ENCODE peak calls at places on chromosomes 12 and 14, in six cellular contexts. J is SK-N-SH, Q is BJ, T is IMR-90, R is stomach, N is tibial artery. F is an unnamed sample.

GRCh38 chr12:94678396-94678795 is 28.0 kb upstream of the TMCC3 start:
- DNase-seq in R (no peak), Q (no peak), T (no peak), J (no peak), N (no peak), F (no peak)

GRCh38 chr14:105519946-105520698 is 6.3 kb upstream of the TMEM121 start:
- DNase-seq in T (no peak), N (no peak), R (no peak), J (no peak), Q (no peak), F (no peak)

GRCh38 chr14:59358105-59358504 is 107.1 kb downstream of the GPR135 start:
- DNase-seq in J (peak; percentile 10), R (no peak), N (peak; percentile 73), T (peak; percentile 67), Q (peak; percentile 87), F (peak; percentile 86)

GRCh38 chr12:39003541-39004160 is 98.3 kb upstream of the CPNE8 start:
- DNase-seq in N (no peak), T (no peak), J (no peak), Q (no peak), R (no peak), F (no peak)

GRCh38 chr14:63039800-63040380 is 5.4 kb downstream of the KCNH5 start:
- DNase-seq in T (peak; percentile 84), R (no peak), Q (peak; percentile 1), J (peak; percentile 35), N (no peak), F (peak; percentile 84)

GRCh38 chr12:116426391-116427136 is 132.6 kb upstream of the MAP1LC3B2 start:
- DNase-seq in J (peak; percentile 35), Q (peak; percentile 94), R (no peak), T (peak; percentile 98), N (peak; percentile 88), F (peak; percentile 98)

GRCh38 chr14:85060116-85060515 is 469.8 kb upstream of the FLRT2 start:
- DNase-seq in Q (no peak), R (no peak), T (no peak), J (no peak), N (no peak), F (peak; percentile 38)

GRCh38 chr12:25884920-25885234 is 73.6 kb upstream of the RASSF8 start:
- DNase-seq in Q (no peak), N (no peak), J (no peak), T (no peak), R (no peak), F (no peak)

GRCh38 chr14:71103662-71104484 is 196.6 kb downstream of the PCNX1 start:
- DNase-seq in R (no peak), N (no peak), T (peak; percentile 80), J (peak; percentile 46), Q (no peak), F (peak; percentile 86)

GRCh38 chr14:101715209-101716076 is 46.1 kb upstream of the PPP2R5C start:
- DNase-seq in J (no peak), N (peak; percentile 34), T (no peak), R (peak; percentile 22), Q (no peak), F (no peak)

GRCh38 chr14:88559852-88560251 is 3.0 kb upstream of the ZC3H14 start:
- DNase-seq in T (peak; percentile 72), J (peak; percentile 41), N (no peak), R (no peak), Q (no peak), F (peak; percentile 69)

GRCh38 chr14:21405097-21405496 is 21.3 kb upstream of the SUPT16H start:
- DNase-seq in T (no peak), R (no peak), Q (no peak), J (no peak), N (no peak), F (peak; percentile 68)

GRCh38 chr12:102356690-102357089 is 123.7 kb downstream of the IGF1 start:
- DNase-seq in Q (no peak), N (no peak), R (no peak), J (no peak), T (no peak), F (no peak)

GRCh38 chr12:118345355-118345754 is 27.4 kb downstream of the TAOK3 start:
- DNase-seq in T (no peak), N (no peak), Q (no peak), J (no peak), R (no peak), F (no peak)

GRCh38 chr14:61329478-61330051 is 8.2 kb downstream of the PRKCH start:
- DNase-seq in J (no peak), R (no peak), N (no peak), Q (no peak), T (no peak), F (no peak)

GRCh38 chr12:115942346-115942745 is 335.1 kb downstream of the MED13L start:
- DNase-seq in T (no peak), J (no peak), Q (no peak), R (no peak), N (no peak), F (no peak)

GRCh38 chr12:116403546-116403945 is 126.1 kb upstream of the MED13L start:
- DNase-seq in J (no peak), T (no peak), Q (no peak), N (no peak), R (no peak), F (no peak)

GRCh38 chr14:69097974-69098373 is 54.9 kb downstream of the DCAF5 start:
- DNase-seq in Q (no peak), R (no peak), T (no peak), J (no peak), N (no peak), F (no peak)

GRCh38 chr12:124651508-124652273 is 84.3 kb upstream of the NCOR2 start:
- DNase-seq in Q (no peak), R (no peak), T (no peak), N (no peak), J (peak; percentile 67), F (no peak)

GRCh38 chr12:1851126-1851791 is 30.9 kb downstream of the LRTM2 start:
- DNase-seq in N (no peak), R (no peak), J (no peak), Q (peak; percentile 15), T (peak; percentile 56), F (peak; percentile 67)

GRCh38 chr14:54681819-54682261 is 114.9 kb downstream of the SAMD4A start:
- DNase-seq in N (no peak), Q (no peak), J (peak; percentile 55), T (peak; percentile 93), R (no peak), F (peak; percentile 34)

GRCh38 chr14:91780452-91780851 is 48.6 kb upstream of the CATSPERB start:
- DNase-seq in Q (no peak), R (no peak), T (no peak), N (no peak), J (no peak), F (no peak)

GRCh38 chr12:49557917-49558215 is 10.1 kb downstream of the MCRS1 start:
- DNase-seq in T (no peak), N (no peak), J (no peak), Q (no peak), R (no peak), F (no peak)

GRCh38 chr12:105025890-105026289 is 39.8 kb downstream of the NOPCHAP1 start:
- DNase-seq in N (peak; percentile 88), T (peak; percentile 79), Q (peak; percentile 66), R (peak; percentile 60), J (no peak), F (peak; percentile 62)

GRCh38 chr14:76280221-76280620 is 95.7 kb upstream of the ESRRB start:
- DNase-seq in N (peak; percentile 19), Q (no peak), R (no peak), J (no peak), T (no peak), F (no peak)

GRCh38 chr12:5348491-5348890 is 83.4 kb upstream of the NTF3 start:
- DNase-seq in R (no peak), Q (no peak), T (no peak), J (peak; percentile 12), N (no peak), F (no peak)

GRCh38 chr12:101884174-101884573 is 6.8 kb downstream of the DRAM1 start:
- DNase-seq in R (no peak), T (no peak), Q (no peak), N (no peak), J (no peak), F (no peak)

GRCh38 chr14:101705733-101706508 is 55.6 kb upstream of the PPP2R5C start:
- DNase-seq in J (no peak), R (peak; percentile 57), T (no peak), Q (no peak), N (peak; percentile 76), F (peak; percentile 50)

GRCh38 chr14:70828188-70828587 is 18.9 kb upstream of the MAP3K9 start:
- DNase-seq in J (no peak), T (no peak), Q (no peak), R (no peak), N (no peak), F (no peak)

GRCh38 chr12:127230843-127231260 is 1036.1 kb upstream of the TMEM132C start:
- DNase-seq in J (no peak), N (no peak), T (peak; percentile 94), R (no peak), Q (peak; percentile 87), F (peak; percentile 90)

GRCh38 chr12:12735301-12735700 is 18.1 kb downstream of the CDKN1B start:
- DNase-seq in T (no peak), Q (peak; percentile 51), R (no peak), N (no peak), J (no peak), F (no peak)

GRCh38 chr14:77043177-77043983 is 14.9 kb upstream of the IRF2BPL start:
- DNase-seq in T (peak; percentile 91), N (no peak), J (no peak), Q (peak; percentile 90), R (no peak), F (peak; percentile 97)

GRCh38 chr14:91911474-91912032 is 35.9 kb downstream of the FBLN5 start:
- DNase-seq in Q (no peak), J (peak; percentile 42), T (peak; percentile 33), R (peak; percentile 43), N (no peak), F (peak; percentile 70)

DNA sequence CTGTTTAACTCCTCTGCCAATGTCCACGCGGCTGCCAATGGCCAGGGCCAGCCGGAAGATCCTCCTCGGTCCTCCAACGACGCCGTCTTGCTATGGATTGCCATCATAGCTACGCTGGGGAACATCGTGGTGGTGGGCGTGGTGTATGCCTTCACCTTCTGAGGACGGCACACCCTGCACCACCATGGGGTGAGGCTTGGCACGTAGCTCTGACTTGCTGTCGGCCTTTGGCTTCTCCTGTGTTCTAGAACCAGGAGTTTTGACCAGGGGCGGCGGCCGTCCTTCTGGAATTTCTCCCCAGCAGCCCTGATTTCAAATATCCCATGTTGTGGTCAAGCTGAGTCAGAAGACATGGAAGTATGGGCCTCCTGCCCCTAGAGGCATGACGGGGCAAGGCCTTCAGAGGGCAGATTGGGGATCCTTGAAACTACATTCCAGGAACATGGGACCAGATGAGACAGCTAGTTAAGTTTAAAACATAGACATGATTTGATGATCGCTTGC is 47.5 kb downstream of the C14orf132 start:
- DNase-seq in J (no peak), Q (no peak), R (no peak), T (peak; percentile 25), N (peak; percentile 43), F (no peak)
- TF ChIP-seq CTCF in J (no peak), Q (no peak), R (no peak), T (peak; percentile 10), N (no peak), F (no peak)

GRCh38 chr12:71970031-71970430 is 31.4 kb downstream of the TPH2 start:
- DNase-seq in Q (no peak), J (no peak), N (no peak), T (no peak), R (no peak), F (no peak)
- TF ChIP-seq CTCF in Q (no peak), J (no peak), N (no peak), T (no peak), R (no peak), F (no peak)

GRCh38 chr12:88325076-88325827 is 183.1 kb downstream of the TMTC3 start:
- DNase-seq in J (no peak), N (no peak), R (no peak), T (peak; percentile 98), Q (peak; percentile 80), F (peak; percentile 85)
- TF ChIP-seq CTCF in J (peak; percentile 21), N (no peak), R (no peak), T (peak; percentile 15), Q (peak; percentile 49), F (peak; percentile 32)

GRCh38 chr14:74531467-74531866 is 37.9 kb downstream of the ISCA2 start:
- DNase-seq in Q (no peak), R (peak; percentile 28), N (no peak), J (peak; percentile 51), T (peak; percentile 22), F (peak; percentile 65)
- TF ChIP-seq CTCF in Q (no peak), R (no peak), N (no peak), J (peak; percentile 13), T (peak; percentile 31), F (peak; percentile 33)